ENCODE peak calls at places on chromosome 20, in ten cellular contexts. I, M, Y, V, X, L, C, G, Q and N are unnamed samples.

GRCh38 chr20:10179574-10180298 is 38.9 kb upstream of the SNAP25 start:
- DNase-seq in I (peak), M (no peak), Y (no peak), V (peak), X (peak), L (peak), C (no peak), G (no peak), Q (peak), N (peak)

GRCh38 chr20:24382330-24382729 is 87.1 kb upstream of the SYNDIG1 start:
- DNase-seq in I (peak), M (no peak), Y (no peak), V (no peak), X (no peak), L (no peak), C (no peak), G (no peak), Q (no peak), N (no peak)

GRCh38 chr20:47032969-47033578 is 138.4 kb downstream of the EYA2 start:
- DNase-seq in I (no peak), M (no peak), Y (peak), V (no peak), X (no peak), L (peak), C (no peak), G (no peak), Q (no peak), N (no peak)

GRCh38 chr20:62780204-62780603 is 16.1 kb upstream of the MRGBP start:
- DNase-seq in I (no peak), M (no peak), Y (no peak), V (no peak), X (no peak), L (no peak), C (no peak), G (no peak), Q (no peak), N (no peak)

GRCh38 chr20:17155401-17155800 is 71.4 kb upstream of the PCSK2 start:
- DNase-seq in I (no peak), M (no peak), Y (no peak), V (no peak), X (no peak), L (no peak), C (no peak), G (no peak), Q (no peak), N (no peak)

GRCh38 chr20:60867589-60867988 is 384.5 kb upstream of the CDH4 start:
- DNase-seq in I (no peak), M (no peak), Y (no peak), V (no peak), X (no peak), L (no peak), C (no peak), G (no peak), Q (no peak), N (no peak)

GRCh38 chr20:62704341-62704948 is 4.2 kb upstream of the NTSR1 start:
- DNase-seq in I (peak), M (peak), Y (peak), V (peak), X (peak), L (peak), C (peak), G (peak), Q (peak), N (peak)

GRCh38 chr20:47795214-47795667 is 10.0 kb upstream of the SULF2 start:
- DNase-seq in I (no peak), M (peak), Y (peak), V (no peak), X (no peak), L (peak), C (no peak), G (no peak), Q (peak), N (no peak)

GRCh38 chr20:62723351-62723750 is 14.7 kb downstream of the NTSR1 start:
- DNase-seq in I (no peak), M (no peak), Y (peak), V (no peak), X (peak), L (peak), C (peak), G (no peak), Q (no peak), N (no peak)

GRCh38 chr20:38932457-38933120 is 6.4 kb downstream of the FAM83D start:
- DNase-seq in I (no peak), M (peak), Y (no peak), V (no peak), X (peak), L (no peak), C (no peak), G (peak), Q (peak), N (peak)

GRCh38 chr20:1535420-1536175 is 21.9 kb downstream of the SIRPD start:
- DNase-seq in I (no peak), M (no peak), Y (no peak), V (no peak), X (no peak), L (no peak), C (no peak), G (no peak), Q (no peak), N (no peak)

GRCh38 chr20:17612287-17612974 is 42.6 kb downstream of the DSTN start:
- DNase-seq in I (no peak), M (peak), Y (peak), V (no peak), X (peak), L (no peak), C (no peak), G (peak), Q (peak), N (peak)

GRCh38 chr20:50120935-50121693 is 8.2 kb upstream of the UBE2V1 start:
- DNase-seq in I (peak), M (peak), Y (peak), V (peak), X (peak), L (peak), C (peak), G (peak), Q (peak), N (peak)

GRCh38 chr20:38724603-38725457 is 544 bp downstream of the SLC32A1 start:
- DNase-seq in I (no peak), M (no peak), Y (no peak), V (no peak), X (no peak), L (no peak), C (no peak), G (no peak), Q (no peak), N (no peak)

GRCh38 chr20:57651977-57652864 is 32.0 kb upstream of the ZBP1 start:
- DNase-seq in I (peak), M (no peak), Y (peak), V (peak), X (no peak), L (no peak), C (peak), G (no peak), Q (no peak), N (no peak)

GRCh38 chr20:62143118-62143975 is at the start of the genes PSMA7 and SS18L1:
- DNase-seq in I (peak), M (peak), Y (peak), V (peak), X (peak), L (peak), C (peak), G (peak), Q (peak), N (peak)

GRCh38 chr20:41222299-41222698 is 85.0 kb downstream of the PLCG1 start:
- DNase-seq in I (no peak), M (no peak), Y (no peak), V (no peak), X (no peak), L (no peak), C (no peak), G (no peak), Q (no peak), N (no peak)

GRCh38 chr20:25318471-25319240 is 70.8 kb downstream of the PYGB start:
- DNase-seq in I (no peak), M (no peak), Y (no peak), V (no peak), X (no peak), L (no peak), C (peak), G (no peak), Q (no peak), N (no peak)

GRCh38 chr20:49724637-49725606 is 11.2 kb upstream of the B4GALT5 start:
- DNase-seq in I (no peak), M (no peak), Y (peak), V (no peak), X (peak), L (peak), C (no peak), G (peak), Q (peak), N (peak)

GRCh38 chr20:36117638-36118037 is 36.9 kb upstream of the EPB41L1 start:
- DNase-seq in I (no peak), M (no peak), Y (no peak), V (no peak), X (no peak), L (no peak), C (no peak), G (no peak), Q (no peak), N (no peak)
- H3K4me3 ChIP-seq in I (no peak), M (no peak), Y (no peak), V (no peak), X (no peak), L (no peak), C (no peak), G (no peak), Q (no peak), N (no peak)

GRCh38 chr20:53161473-53161872 is 189.3 kb downstream of the TSHZ2 start:
- DNase-seq in I (no peak), M (peak), Y (no peak), V (no peak), X (no peak), L (no peak), C (no peak), G (no peak), Q (no peak), N (no peak)
- H3K4me3 ChIP-seq in I (no peak), M (no peak), Y (no peak), V (no peak), X (no peak), L (no peak), C (no peak), G (no peak), Q (no peak), N (no peak)

GRCh38 chr20:44404204-44405181 is 49.0 kb downstream of the HNF4A start:
- DNase-seq in I (no peak), M (no peak), Y (no peak), V (no peak), X (no peak), L (no peak), C (no peak), G (no peak), Q (no peak), N (no peak)
- H3K4me3 ChIP-seq in I (no peak), M (no peak), Y (peak), V (no peak), X (no peak), L (no peak), C (no peak), G (no peak), Q (no peak), N (no peak)

GRCh38 chr20:43516251-43516824 is 8.8 kb downstream of the L3MBTL1 start:
- DNase-seq in I (no peak), M (peak), Y (no peak), V (no peak), X (no peak), L (no peak), C (no peak), G (no peak), Q (no peak), N (no peak)
- H3K4me3 ChIP-seq in I (no peak), M (no peak), Y (no peak), V (no peak), X (no peak), L (no peak), C (no peak), G (no peak), Q (no peak), N (no peak)

GRCh38 chr20:43720007-43720406 is 6.8 kb downstream of the GTSF1L start:
- DNase-seq in I (no peak), M (no peak), Y (no peak), V (no peak), X (no peak), L (no peak), C (no peak), G (no peak), Q (no peak), N (no peak)

GRCh38 chr20:43721097-43721428 is 5.7 kb downstream of the GTSF1L start:
- DNase-seq in I (no peak), M (no peak), Y (no peak), V (no peak), X (no peak), L (no peak), C (no peak), G (no peak), Q (no peak), N (no peak)

GRCh38 chr20:43723194-43723593 is 3.6 kb downstream of the GTSF1L start:
- DNase-seq in I (no peak), M (no peak), Y (no peak), V (no peak), X (peak), L (no peak), C (no peak), G (no peak), Q (no peak), N (peak)

GRCh38 chr20:43722153-43722505 is 4.7 kb downstream of the GTSF1L start:
- DNase-seq in I (no peak), M (no peak), Y (no peak), V (no peak), X (no peak), L (no peak), C (no peak), G (no peak), Q (no peak), N (no peak)

GRCh38 chr20:43721429-43722152 is 5.2 kb downstream of the GTSF1L start:
- DNase-seq in I (no peak), M (peak), Y (no peak), V (no peak), X (no peak), L (no peak), C (no peak), G (no peak), Q (no peak), N (no peak)
- H3K4me3 ChIP-seq in I (no peak), M (no peak), Y (no peak), V (no peak), X (no peak), L (no peak), C (no peak), G (no peak), Q (no peak), N (no peak)